ENCODE peak calls at places on chromosomes 16 and 17, in eight cellular contexts. O is hepatic stellate cell; I is CD4-positive, alpha-beta memory T cell; R is pancreas; B is Caki2; Q is GM12864; Y is NCI-H526; S is renal cortical epithelial cell. D is an unnamed sample.

GRCh38 chr17:66076546-66077190 is 115.3 kb downstream of the CEP112 start:
- DNase-seq in O (no peak), I (no peak), R (no peak), B (no peak), Q (no peak), Y (no peak), S (no peak), D (no peak)

GRCh38 chr17:11023639-11024479 is 186.0 kb upstream of the PIRT start:
- DNase-seq in O (no peak), I (no peak), R (no peak), B (no peak), Q (no peak), Y (no peak), S (no peak), D (no peak)

GRCh38 chr16:61879-62281 is 8.3 kb downstream of the SNRNP25 start:
- DNase-seq in O (no peak), I (no peak), R (no peak), B (no peak), Q (no peak), Y (no peak), S (no peak), D (no peak)

GRCh38 chr17:59427996-59428395 is 96.5 kb downstream of the YPEL2 start:
- DNase-seq in O (peak), I (no peak), R (no peak), B (no peak), Q (no peak), Y (no peak), S (peak), D (no peak)

GRCh38 chr17:8072727-8073461 is 14.6 kb downstream of the ALOX12B start:
- DNase-seq in O (no peak), I (peak), R (no peak), B (no peak), Q (no peak), Y (no peak), S (no peak), D (no peak)

GRCh38 chr17:76529643-76530488 is 7.6 kb downstream of the CYGB start:
- DNase-seq in O (peak), I (no peak), R (peak), B (no peak), Q (no peak), Y (no peak), S (peak), D (no peak)

GRCh38 chr16:8660841-8661301 is 13.5 kb upstream of the ABAT start:
- DNase-seq in O (peak), I (peak), R (peak), B (peak), Q (peak), Y (peak), S (peak), D (peak)

GRCh38 chr17:72671034-72671433 is 421.5 kb downstream of the SLC39A11 start:
- DNase-seq in O (no peak), I (no peak), R (no peak), B (no peak), Q (no peak), Y (no peak), S (no peak), D (no peak)

GRCh38 chr17:19365833-19366636 is 3.5 kb upstream of the B9D1 start:
- DNase-seq in O (no peak), I (no peak), R (no peak), B (no peak), Q (no peak), Y (no peak), S (no peak), D (no peak)

GRCh38 chr17:74779948-74780400 is 3.8 kb upstream of the NAT9 start:
- DNase-seq in O (no peak), I (peak), R (no peak), B (no peak), Q (peak), Y (no peak), S (no peak), D (no peak)

GRCh38 chr16:74951206-74951605 is 33.7 kb downstream of the WDR59 start:
- DNase-seq in O (no peak), I (no peak), R (no peak), B (no peak), Q (no peak), Y (no peak), S (no peak), D (no peak)